ENCODE peak calls at places on chromosomes 16 and 17, in seven cellular contexts. F is stimulated activated CD8-positive, alpha-beta memory T cell treated with anti-CD3 and anti-CD28 coated beads, Interleukin-12 subunit alpha, Interleukin-12 subunit beta, amount 100 ng/mL, for 1 hour; T is fibroblast of mammary gland; N is cardiac fibroblast; G is nucleus accumbens; C is M059J; J is activated T-helper 1 cell treated with Interleukin-2 at 50 U/mL for 16 hours. L is an unnamed sample.

GRCh38 chr16:50244140-50244503 is 22.2 kb upstream of the ADCY7 start:
- DNase-seq in F (no peak), T (peak), N (no peak), G (no peak), C (peak), J (no peak), L (no peak)

GRCh38 chr17:17780941-17781590 is 55.7 kb downstream of the SREBF1 start:
- DNase-seq in F (no peak), T (peak), N (peak), G (peak), C (peak), J (no peak), L (no peak)

GRCh38 chr16:28865289-28865688 is 1.6 kb downstream of the SH2B1 start:
- DNase-seq in F (no peak), T (no peak), N (no peak), G (no peak), C (no peak), J (no peak), L (no peak)

GRCh38 chr16:48158296-48158695 is 2.5 kb upstream of the ABCC12 start:
- DNase-seq in F (no peak), T (peak), N (peak), G (no peak), C (peak), J (no peak), L (no peak)

GRCh38 chr17:66790476-66791061 is 44.3 kb upstream of the CACNG5 start:
- DNase-seq in F (no peak), T (no peak), N (no peak), G (no peak), C (no peak), J (no peak), L (no peak)

GRCh38 chr16:82260212-82260795 is 90.3 kb upstream of the MPHOSPH6 start:
- DNase-seq in F (no peak), T (no peak), N (no peak), G (no peak), C (no peak), J (no peak), L (no peak)

GRCh38 chr17:56597495-56597990 is 4.0 kb downstream of the NOG start:
- DNase-seq in F (no peak), T (no peak), N (no peak), G (no peak), C (peak), J (no peak), L (no peak)

GRCh38 chr17:263773-264172 is 82.3 kb upstream of the DOC2B start:
- DNase-seq in F (no peak), T (no peak), N (no peak), G (no peak), C (no peak), J (no peak), L (no peak)

GRCh38 chr17:12571606-12572005 is 94.1 kb upstream of the MYOCD start:
- DNase-seq in F (no peak), T (no peak), N (no peak), G (no peak), C (peak), J (no peak), L (no peak)

GRCh38 chr16:50697881-50698767 is 4.7 kb downstream of the NOD2 start:
- DNase-seq in F (no peak), T (peak), N (peak), G (no peak), C (peak), J (no peak), L (no peak)

GRCh38 chr17:76536511-76537287 is 810 bp downstream of the CYGB start:
- DNase-seq in F (no peak), T (no peak), N (no peak), G (no peak), C (no peak), J (no peak), L (no peak)

GRCh38 chr17:54544239-54544638 is 356.4 kb upstream of the TOM1L1 start:
- DNase-seq in F (no peak), T (no peak), N (no peak), G (no peak), C (no peak), J (no peak), L (no peak)

GRCh38 chr16:67406628-67407027 is 9.6 kb downstream of the ZDHHC1 start:
- DNase-seq in F (no peak), T (peak), N (peak), G (no peak), C (peak), J (no peak), L (no peak)

GRCh38 chr17:5642752-5643151 is 58.4 kb upstream of the NLRP1 start:
- DNase-seq in F (no peak), T (no peak), N (no peak), G (no peak), C (no peak), J (no peak), L (no peak)

GRCh38 chr17:57578608-57578990 is 166.5 kb downstream of the CCDC182 start:
- DNase-seq in F (no peak), T (peak), N (peak), G (no peak), C (no peak), J (no peak), L (no peak)

GRCh38 chr17:64784353-64784798 is 122.3 kb upstream of the SMURF2 start:
- DNase-seq in F (no peak), T (no peak), N (no peak), G (no peak), C (no peak), J (no peak), L (no peak)

GRCh38 chr17:31877341-31877740 is 18.3 kb upstream of the COPRS start:
- DNase-seq in F (no peak), T (no peak), N (no peak), G (no peak), C (peak), J (no peak), L (no peak)

L was measured in LNCaP clone FGC.